ENCODE peak calls at places on chromosomes 12 and 14, in ten cellular contexts. T, V, G, J, R, C, H, E, L and P are unnamed samples.

GRCh38 chr14:24700511-24700910 is 66.5 kb upstream of the GZMB start:
- DNase-seq in T (no peak), V (no peak), G (no peak), J (no peak), R (no peak), C (no peak), H (no peak), E (no peak), L (no peak), P (no peak)

GRCh38 chr14:103488960-103489359 is 33.7 kb downstream of the CKB start:
- DNase-seq in T (no peak), V (no peak), G (no peak), J (peak; percentile 37), R (no peak), C (no peak), H (no peak), E (no peak), L (no peak), P (no peak)

GRCh38 chr14:101336203-101336602 is 225.1 kb upstream of the DIO3 start:
- DNase-seq in T (no peak), V (no peak), G (no peak), J (no peak), R (no peak), C (no peak), H (no peak), E (no peak), L (no peak), P (no peak)

GRCh38 chr14:74909911-74910310 is 13.1 kb downstream of the RPS6KL1 start:
- DNase-seq in T (no peak), V (no peak), G (peak; percentile 54), J (no peak), R (no peak), C (no peak), H (no peak), E (no peak), L (no peak), P (no peak)

GRCh38 chr14:71852201-71852600 is 80.0 kb upstream of the RGS6 start:
- DNase-seq in T (no peak), V (no peak), G (no peak), J (no peak), R (no peak), C (no peak), H (no peak), E (no peak), L (no peak), P (no peak)

GRCh38 chr14:96754162-96754844 is 42.9 kb upstream of the VRK1 start:
- DNase-seq in T (no peak), V (no peak), G (no peak), J (no peak), R (no peak), C (no peak), H (no peak), E (no peak), L (no peak), P (no peak)

GRCh38 chr14:23694085-23694975 is 58.2 kb downstream of the DHRS2 start:
- DNase-seq in T (peak; percentile 77), V (no peak), G (no peak), J (no peak), R (no peak), C (peak; percentile 16), H (no peak), E (peak; percentile 51), L (no peak), P (no peak)

GRCh38 chr12:124045671-124046070 is 72.7 kb downstream of the ZNF664 start:
- DNase-seq in T (no peak), V (no peak), G (no peak), J (no peak), R (no peak), C (no peak), H (peak; percentile 66), E (no peak), L (no peak), P (no peak)

GRCh38 chr12:18502422-18502821 is 235.4 kb downstream of the PLCZ1 start:
- DNase-seq in T (no peak), V (no peak), G (no peak), J (no peak), R (no peak), C (no peak), H (no peak), E (no peak), L (no peak), P (no peak)

GRCh38 chr14:104333903-104334811 is 195.8 kb downstream of the KIF26A start:
- DNase-seq in T (no peak), V (no peak), G (no peak), J (no peak), R (no peak), C (no peak), H (no peak), E (no peak), L (no peak), P (peak; percentile 77)

GRCh38 chr12:563250-563781 is 99.9 kb downstream of the NINJ2 start:
- DNase-seq in T (no peak), V (no peak), G (no peak), J (no peak), R (peak; percentile 60), C (no peak), H (no peak), E (peak; percentile 49), L (no peak), P (no peak)

GRCh38 chr12:115354007-115354452 is 670.1 kb upstream of the TBX3 start:
- DNase-seq in T (peak; percentile 95), V (peak; percentile 81), G (peak; percentile 88), J (peak; percentile 97), R (no peak), C (no peak), H (peak; percentile 4), E (no peak), L (no peak), P (no peak)

GRCh38 chr14:66443158-66443695 is 42.9 kb upstream of the CCDC196 start:
- DNase-seq in T (no peak), V (peak; percentile 40), G (no peak), J (no peak), R (no peak), C (peak; percentile 10), H (no peak), E (no peak), L (no peak), P (no peak)

GRCh38 chr12:4267904-4268548 is 5.5 kb upstream of the CCND2 start:
- DNase-seq in T (no peak), V (peak; percentile 19), G (no peak), J (no peak), R (no peak), C (no peak), H (no peak), E (no peak), L (no peak), P (no peak)

GRCh38 chr12:105803292-105803691 is 335.5 kb downstream of the NUAK1 start:
- DNase-seq in T (no peak), V (no peak), G (no peak), J (no peak), R (no peak), C (no peak), H (no peak), E (no peak), L (no peak), P (no peak)

GRCh38 chr12:106032141-106032925 is 106.4 kb downstream of the NUAK1 start:
- DNase-seq in T (no peak), V (no peak), G (no peak), J (peak; percentile 66), R (no peak), C (no peak), H (no peak), E (no peak), L (no peak), P (no peak)

GRCh38 chr12:100867639-100868393 is 73.2 kb downstream of the ANO4 start:
- DNase-seq in T (no peak), V (no peak), G (no peak), J (no peak), R (no peak), C (no peak), H (no peak), E (no peak), L (no peak), P (no peak)

GRCh38 chr14:51365241-51365940 is 125.3 kb downstream of the TMX1 start:
- DNase-seq in T (no peak), V (no peak), G (no peak), J (no peak), R (no peak), C (no peak), H (no peak), E (no peak), L (no peak), P (no peak)

GRCh38 chr12:93957870-93958269 is 190.5 kb upstream of the PLXNC1 start:
- DNase-seq in T (no peak), V (no peak), G (no peak), J (no peak), R (no peak), C (no peak), H (no peak), E (no peak), L (no peak), P (no peak)